ENCODE peak calls at places on chromosomes 16 and 17, in five cellular contexts. One of them, this sample, is unnamed.
A peak's percentile ranks its signal among the peaks of the same experiment; 100 is the strongest.

GRCh38 chr16:57367111-57367752 is 5.1 kb upstream of the CX3CL1 start:
- DNase-seq in psoas muscle: no peak
- DNase-seq in stimulated activated naive B cell treated with anti-CD40 and anti-IgM and Interleukin-4, amounts not matched to agents 10 μg/mL and 1 μg/mL and 100 μg/mL, for 72 hours: peak; percentile 52
- DNase-seq in uterus: no peak
- DNase-seq in immature natural killer cell: no peak
- DNase-seq in this sample: no peak

GRCh38 chr17:31068291-31068690 is 26.5 kb upstream of the NF1 start:
- DNase-seq in immature natural killer cell: peak; percentile 38
- DNase-seq in uterus: no peak
- DNase-seq in stimulated activated naive B cell treated with anti-CD40 and anti-IgM and Interleukin-4, amounts not matched to agents 10 μg/mL and 1 μg/mL and 100 μg/mL, for 72 hours: peak; percentile 9
- DNase-seq in psoas muscle: no peak
- DNase-seq in this sample: peak; percentile 6

GRCh38 chr17:41480581-41480980 is 370 bp downstream of the KRT35 start:
- DNase-seq in uterus: no peak
- DNase-seq in psoas muscle: no peak
- DNase-seq in immature natural killer cell: no peak
- DNase-seq in stimulated activated naive B cell treated with anti-CD40 and anti-IgM and Interleukin-4, amounts not matched to agents 10 μg/mL and 1 μg/mL and 100 μg/mL, for 72 hours: no peak
- DNase-seq in this sample: no peak

GRCh38 chr17:82317394-82318168 is at the start of gene CD7:
- DNase-seq in stimulated activated naive B cell treated with anti-CD40 and anti-IgM and Interleukin-4, amounts not matched to agents 10 μg/mL and 1 μg/mL and 100 μg/mL, for 72 hours: no peak
- DNase-seq in immature natural killer cell: peak; percentile 81
- DNase-seq in uterus: no peak
- DNase-seq in psoas muscle: no peak
- DNase-seq in this sample: peak; percentile 63

GRCh38 chr17:61305024-61305423 is 94.6 kb upstream of the TBX2 start:
- DNase-seq in immature natural killer cell: no peak
- DNase-seq in stimulated activated naive B cell treated with anti-CD40 and anti-IgM and Interleukin-4, amounts not matched to agents 10 μg/mL and 1 μg/mL and 100 μg/mL, for 72 hours: no peak
- DNase-seq in uterus: no peak
- DNase-seq in psoas muscle: no peak
- DNase-seq in this sample: no peak

GRCh38 chr16:50244504-50245416 is 21.6 kb upstream of the ADCY7 start:
- DNase-seq in stimulated activated naive B cell treated with anti-CD40 and anti-IgM and Interleukin-4, amounts not matched to agents 10 μg/mL and 1 μg/mL and 100 μg/mL, for 72 hours: no peak
- DNase-seq in psoas muscle: no peak
- DNase-seq in uterus: no peak
- DNase-seq in immature natural killer cell: no peak
- DNase-seq in this sample: no peak

GRCh38 chr17:3773966-3774365 is 27.0 kb downstream of the ITGAE start:
- DNase-seq in stimulated activated naive B cell treated with anti-CD40 and anti-IgM and Interleukin-4, amounts not matched to agents 10 μg/mL and 1 μg/mL and 100 μg/mL, for 72 hours: no peak
- DNase-seq in psoas muscle: no peak
- DNase-seq in immature natural killer cell: no peak
- DNase-seq in uterus: no peak
- DNase-seq in this sample: no peak

GRCh38 chr17:17781591-17782424 is 55.0 kb downstream of the SREBF1 start:
- DNase-seq in immature natural killer cell: peak; percentile 30
- DNase-seq in uterus: peak; percentile 87
- DNase-seq in stimulated activated naive B cell treated with anti-CD40 and anti-IgM and Interleukin-4, amounts not matched to agents 10 μg/mL and 1 μg/mL and 100 μg/mL, for 72 hours: no peak
- DNase-seq in psoas muscle: peak; percentile 82
- DNase-seq in this sample: peak; percentile 27

GRCh38 chr17:78828470-78829185 is 12.0 kb downstream of the USP36 start:
- DNase-seq in stimulated activated naive B cell treated with anti-CD40 and anti-IgM and Interleukin-4, amounts not matched to agents 10 μg/mL and 1 μg/mL and 100 μg/mL, for 72 hours: no peak
- DNase-seq in immature natural killer cell: no peak
- DNase-seq in psoas muscle: no peak
- DNase-seq in uterus: no peak
- DNase-seq in this sample: no peak

GRCh38 chr17:804541-805435 is 22.6 kb downstream of the MRM3 start:
- DNase-seq in uterus: no peak
- DNase-seq in stimulated activated naive B cell treated with anti-CD40 and anti-IgM and Interleukin-4, amounts not matched to agents 10 μg/mL and 1 μg/mL and 100 μg/mL, for 72 hours: no peak
- DNase-seq in immature natural killer cell: no peak
- DNase-seq in psoas muscle: no peak
- DNase-seq in this sample: no peak

GRCh38 chr16:1332618-1333148 is 762 bp upstream of the BAIAP3 start:
- DNase-seq in uterus: no peak
- DNase-seq in immature natural killer cell: no peak
- DNase-seq in psoas muscle: no peak
- DNase-seq in stimulated activated naive B cell treated with anti-CD40 and anti-IgM and Interleukin-4, amounts not matched to agents 10 μg/mL and 1 μg/mL and 100 μg/mL, for 72 hours: no peak
- DNase-seq in this sample: no peak

GRCh38 chr17:49715717-49716279 is 8.0 kb upstream of the SLC35B1 start:
- DNase-seq in uterus: no peak
- DNase-seq in psoas muscle: no peak
- DNase-seq in stimulated activated naive B cell treated with anti-CD40 and anti-IgM and Interleukin-4, amounts not matched to agents 10 μg/mL and 1 μg/mL and 100 μg/mL, for 72 hours: no peak
- DNase-seq in immature natural killer cell: peak; percentile 91
- DNase-seq in this sample: peak; percentile 81

GRCh38 chr16:67884684-67885083 is at the start of gene NRN1L:
- DNase-seq in stimulated activated naive B cell treated with anti-CD40 and anti-IgM and Interleukin-4, amounts not matched to agents 10 μg/mL and 1 μg/mL and 100 μg/mL, for 72 hours: no peak
- DNase-seq in uterus: peak; percentile 93
- DNase-seq in immature natural killer cell: no peak
- DNase-seq in psoas muscle: peak; percentile 88
- DNase-seq in this sample: no peak

GRCh38 chr16:65283238-65283651 is 161.4 kb upstream of the CDH11 start:
- DNase-seq in psoas muscle: no peak
- DNase-seq in uterus: no peak
- DNase-seq in stimulated activated naive B cell treated with anti-CD40 and anti-IgM and Interleukin-4, amounts not matched to agents 10 μg/mL and 1 μg/mL and 100 μg/mL, for 72 hours: no peak
- DNase-seq in immature natural killer cell: no peak
- DNase-seq in this sample: no peak

This sample was measured in central memory CD4-positive, alpha-beta T cell.